ENCODE peak calls at places on chromosomes 2 and 18, in eight cellular contexts. C, W, F, P, J, A, O and S are unnamed samples.

GRCh38 chr2:168346725-168347477 is 99.5 kb upstream of the STK39 start:
- DNase-seq in W (peak), A (peak), P (no peak), O (peak), J (peak), F (peak), C (peak), S (peak)

GRCh38 chr2:42095923-42096408 is 48.1 kb downstream of the PKDCC start:
- DNase-seq in O (peak), A (peak), C (peak), P (no peak), W (peak), F (peak), J (peak), S (peak)

GRCh38 chr18:33282709-33283333 is 157.7 kb downstream of the CCDC178 start:
- DNase-seq in P (no peak), J (no peak), F (peak), C (no peak), W (no peak), A (no peak), O (no peak), S (no peak)

GRCh38 chr2:30886101-30886500 is 78.9 kb upstream of the CAPN13 start:
- DNase-seq in O (no peak), P (no peak), C (no peak), J (no peak), F (no peak), W (no peak), A (no peak), S (peak)

GRCh38 chr2:6186332-6187100 is 494.3 kb downstream of the SOX11 start:
- DNase-seq in O (peak), J (peak), C (no peak), W (no peak), A (no peak), P (peak), F (peak), S (no peak)

GRCh38 chr2:19575618-19576017 is 217.2 kb upstream of the OSR1 start:
- DNase-seq in C (no peak), P (no peak), W (no peak), F (no peak), J (peak), O (no peak), A (no peak), S (no peak)

GRCh38 chr2:176582990-176583481 is 313.8 kb downstream of the MTX2 start:
- DNase-seq in W (no peak), O (peak), C (peak), F (peak), J (peak), A (no peak), P (no peak), S (no peak)

GRCh38 chr2:230202430-230203109 is 17.2 kb downstream of the SP110 start:
- DNase-seq in W (no peak), A (no peak), C (no peak), O (no peak), F (no peak), P (no peak), J (no peak), S (no peak)

GRCh38 chr18:25399554-25399953 is 47.6 kb upstream of the ZNF521 start:
- DNase-seq in O (peak), P (no peak), A (no peak), J (peak), W (no peak), C (no peak), F (no peak), S (no peak)

GRCh38 chr2:167510071-167510759 is 621.9 kb downstream of the XIRP2 start:
- DNase-seq in A (no peak), C (no peak), J (peak), O (no peak), F (no peak), W (no peak), P (no peak), S (no peak)

GRCh38 chr2:42028571-42029148 is 19.2 kb upstream of the PKDCC start:
- DNase-seq in A (no peak), P (no peak), W (no peak), F (no peak), C (no peak), O (no peak), J (no peak), S (no peak)

GRCh38 chr2:26674771-26675170 is 17.8 kb upstream of the KCNK3 start:
- DNase-seq in A (no peak), W (no peak), C (no peak), P (peak), F (no peak), J (no peak), O (no peak), S (no peak)